ENCODE peak calls at places on chromosomes 11 and 22, in five cellular contexts. T is ovary, C is A549, E is upper lobe of left lung, I is tibial nerve. J is an unnamed sample.

GRCh38 chr22:47209077-47209514 is 446.6 kb downstream of the TBC1D22A start:
- DNase-seq in T (no peak), C (no peak), E (no peak), I (no peak), J (no peak)

GRCh38 chr22:47055073-47055355 is 292.6 kb downstream of the TBC1D22A start:
- DNase-seq in T (no peak), C (no peak), E (no peak), I (no peak), J (no peak)

GRCh38 chr22:30471616-30472318 is at the start of gene SEC14L3:
- DNase-seq in T (no peak), C (no peak), E (no peak), I (no peak), J (no peak)

GRCh38 chr11:78573271-78574035 is 1.2 kb downstream of the NARS2 start:
- DNase-seq in T (no peak), C (no peak), E (no peak), I (no peak), J (no peak)

GRCh38 chr11:16297332-16297731 is 59.0 kb downstream of the SOX6 start:
- DNase-seq in T (no peak), C (no peak), E (no peak), I (no peak), J (no peak)

GRCh38 chr22:31139866-31140716 is at the start of gene PLA2G3:
- DNase-seq in T (peak; percentile 17), C (no peak), E (peak; percentile 87), I (no peak), J (no peak)

GRCh38 chr22:50346415-50346945 is 3.4 kb downstream of the PPP6R2 start:
- DNase-seq in T (no peak), C (no peak), E (no peak), I (no peak), J (no peak)

GRCh38 chr22:46969491-46969890 is 207.0 kb downstream of the TBC1D22A start:
- DNase-seq in T (no peak), C (no peak), E (no peak), I (no peak), J (no peak)

GRCh38 chr11:112285918-112286317 is 25.3 kb upstream of the PLET1 start:
- DNase-seq in T (no peak), C (no peak), E (no peak), I (no peak), J (no peak)

GRCh38 chr22:19916006-19916405 is 25.6 kb upstream of the COMT start:
- DNase-seq in T (no peak), C (no peak), E (no peak), I (no peak), J (no peak)

GRCh38 chr11:44577231-44577834 is 11.9 kb downstream of the CD82 start:
- DNase-seq in T (no peak), C (no peak), E (no peak), I (no peak), J (no peak)

GRCh38 chr22:26429458-26430238 is 588 bp downstream of the ASPHD2 start:
- DNase-seq in T (no peak), C (no peak), E (peak; percentile 88), I (no peak), J (no peak)

GRCh38 chr11:133966924-133967598 is 10.3 kb upstream of the IGSF9B start:
- DNase-seq in T (peak; percentile 42), C (peak; percentile 28), E (peak; percentile 90), I (no peak), J (no peak)

GRCh38 chr11:81959341-81959740 is 774.3 kb downstream of the FAM181B start:
- DNase-seq in T (no peak), C (no peak), E (no peak), I (no peak), J (no peak)

GRCh38 chr22:29457730-29458129 is 19.3 kb downstream of the RFPL1 start:
- DNase-seq in T (no peak), C (peak; percentile 77), E (no peak), I (no peak), J (no peak)

GRCh38 chr11:57458060-57458409 is 2.3 kb upstream of the RTN4RL2 start:
- DNase-seq in T (no peak), C (no peak), E (no peak), I (no peak), J (no peak)

GRCh38 chr11:132846080-132846479 is 686.2 kb downstream of the OPCML start:
- DNase-seq in T (no peak), C (no peak), E (no peak), I (no peak), J (no peak)

GRCh38 chr11:58647141-58647699 is 24.8 kb downstream of the CNTF start:
- DNase-seq in T (no peak), C (no peak), E (no peak), I (no peak), J (no peak)

GRCh38 chr11:65640483-65641207 is 2.7 kb downstream of the SIPA1 start:
- DNase-seq in T (no peak), C (no peak), E (peak; percentile 88), I (peak; percentile 33), J (no peak)

GRCh38 chr11:65637794-65638317 is at the start of gene SIPA1:
- DNase-seq in T (peak; percentile 83), C (peak; percentile 58), E (peak; percentile 96), I (no peak), J (no peak)

GRCh38 chr11:65641233-65642013 is 3.5 kb downstream of the SIPA1 start:
- DNase-seq in T (no peak), C (no peak), E (peak; percentile 50), I (no peak), J (no peak)

GRCh38 chr11:65642014-65642671 is 4.2 kb downstream of the SIPA1 start:
- DNase-seq in T (no peak), C (no peak), E (peak; percentile 86), I (no peak), J (no peak)

DNA sequence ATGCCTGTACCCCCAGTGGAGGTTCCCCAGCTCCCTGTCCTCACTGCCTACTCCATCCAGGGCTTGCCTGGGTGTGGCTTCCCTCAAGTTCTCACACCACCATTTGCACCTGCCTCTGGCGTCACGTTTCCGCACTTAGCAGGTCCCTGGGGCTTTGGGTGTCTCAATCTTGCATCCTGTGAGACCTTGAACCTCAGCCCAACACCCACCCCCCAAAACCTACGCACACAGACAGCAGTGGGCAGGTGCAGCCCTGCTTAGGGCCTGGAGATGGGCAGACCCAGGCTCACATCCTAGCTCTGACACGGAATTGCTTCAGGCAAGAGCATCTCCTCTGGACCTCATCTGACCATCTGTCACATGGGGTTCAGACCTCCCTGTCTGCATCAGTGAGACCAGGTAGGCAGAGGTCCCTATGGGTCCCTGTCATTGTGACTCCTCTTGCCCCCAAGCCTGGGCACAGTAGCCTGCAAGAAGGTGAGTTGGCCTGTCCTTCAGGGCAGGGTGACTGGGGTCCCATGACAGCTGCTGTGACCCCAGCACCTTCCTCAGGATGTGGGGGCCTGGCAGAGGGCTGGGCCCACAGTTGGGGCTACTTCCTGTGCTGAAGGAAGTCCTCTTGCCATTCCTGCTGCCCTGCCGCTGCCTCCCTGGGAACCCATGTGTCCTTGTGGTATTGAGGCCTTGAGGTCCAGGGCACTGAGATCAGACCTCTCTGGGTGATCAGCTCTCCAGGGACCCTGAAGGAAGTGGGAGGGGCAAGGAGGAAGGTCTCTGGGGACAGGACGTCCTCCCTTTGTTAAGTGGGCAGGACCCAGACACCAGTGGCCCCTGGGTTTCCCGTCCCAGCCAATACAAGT is 2.0 kb downstream of the SIPA1 start:
- DNase-seq in T (no peak), C (no peak), E (no peak), I (no peak), J (no peak)
- H3K4me3 ChIP-seq in T (no peak overlapping the region), C (no peak overlapping the region), E (peak overlapping the region; percentile 76), I (peak overlapping the region; percentile 70), J (peak overlapping the region; percentile 87)

DNA sequence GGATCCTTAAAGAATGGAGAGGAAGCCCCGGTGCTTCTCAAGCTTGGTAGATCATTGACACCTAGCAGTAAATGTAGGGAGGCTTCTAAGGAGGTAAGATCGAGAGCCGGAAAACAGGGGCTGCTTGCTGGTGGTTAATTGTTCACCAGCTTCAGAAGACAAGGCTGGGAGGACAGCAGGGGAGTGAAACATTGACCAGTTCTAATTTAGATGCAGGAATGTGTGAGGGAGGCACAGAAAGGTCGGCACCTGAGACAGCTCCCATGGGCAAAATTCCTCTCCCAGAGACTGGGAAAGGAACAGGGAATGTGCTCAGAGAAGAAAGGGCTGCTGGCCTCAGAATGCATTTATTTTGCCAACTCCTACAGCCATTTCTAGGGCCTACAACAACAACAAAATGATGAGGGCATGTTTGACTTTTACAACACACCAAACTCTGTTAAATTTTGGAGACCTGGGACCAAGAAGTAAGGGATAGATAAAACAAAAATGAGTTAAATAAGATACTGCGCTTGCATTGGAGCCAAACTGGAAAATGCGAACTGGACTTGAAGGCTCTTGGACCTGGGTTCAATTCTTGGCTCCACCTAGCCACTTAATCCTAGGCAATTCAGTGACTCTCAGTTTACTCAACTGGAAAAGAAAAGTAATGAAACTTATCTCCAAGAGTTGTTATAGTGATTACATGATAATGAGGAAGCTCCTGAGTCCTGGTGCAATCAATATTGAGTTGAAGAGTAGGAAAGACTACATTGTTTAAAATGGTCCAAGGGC is 31.0 kb downstream of the FZD4 start:
- DNase-seq in T (no peak), C (no peak), E (no peak), I (no peak), J (no peak)
- H3K27ac ChIP-seq in T (peak overlapping the region; percentile 26), C (no peak overlapping the region), E (no peak overlapping the region), I (no peak overlapping the region), J (no peak overlapping the region)

GRCh38 chr22:23144432-23144831 is 845 bp upstream of the RAB36 start:
- DNase-seq in T (peak; percentile 32), C (no peak), E (no peak), I (no peak), J (no peak)

GRCh38 chr22:23143119-23143518 is 1.3 kb upstream of the RSPH14 start:
- DNase-seq in T (no peak), C (no peak), E (no peak), I (no peak), J (no peak)

GRCh38 chr22:23142546-23143105 is 836 bp upstream of the RSPH14 start:
- DNase-seq in T (peak; percentile 26), C (no peak), E (no peak), I (no peak), J (no peak)

GRCh38 chr22:23146842-23147205 is 1.5 kb downstream of the RAB36 start:
- DNase-seq in T (no peak), C (no peak), E (no peak), I (no peak), J (no peak)

GRCh38 chr22:23144926-23145906 is at the start of gene RAB36:
- DNase-seq in T (peak; percentile 100), C (peak; percentile 90), E (peak; percentile 97), I (peak; percentile 98), J (peak; percentile 98)
- TF ChIP-seq EP300 in T (no peak), C (no peak), E (no peak), I (peak; percentile 70), J (no peak)

GRCh38 chr11:1832181-1832988 is 2.4 kb upstream of the SYT8 start:
- DNase-seq in T (peak; percentile 62), C (peak; percentile 69), E (peak; percentile 95), I (no peak), J (no peak)
- H3K4me3 ChIP-seq in T (no peak overlapping the region), C (peak overlapping the region; percentile 27), E (peak overlapping the region; percentile 6), I (peak overlapping the region; percentile 18), J (peak overlapping the region; percentile 19)

J was measured in suprapubic skin.